ENCODE peak calls at places on chromosome X, in five cellular contexts. F, R, V, S and U are unnamed samples.

GRCh38 chrX:18174209-18174608 is 46.5 kb downstream of the BEND2 start:
- DNase-seq in S (no peak), V (no peak), R (no peak), F (no peak), U (no peak)

GRCh38 chrX:153638436-153639176 is 8.4 kb upstream of the DUSP9 start:
- DNase-seq in S (no peak), F (no peak), V (no peak), R (no peak), U (no peak)

GRCh38 chrX:116292183-116292582 is 121.6 kb downstream of the AGTR2 start:
- DNase-seq in F (no peak), S (no peak), R (no peak), V (no peak), U (no peak)

GRCh38 chrX:119757979-119758681 is at the start of gene SOWAHD:
- DNase-seq in V (peak), R (no peak), S (no peak), F (peak), U (peak)

GRCh38 chrX:69493193-69493592 is 10.9 kb upstream of the NALF2 start:
- DNase-seq in S (no peak), V (peak), R (no peak), F (peak), U (peak)

GRCh38 chrX:20037182-20037581 is 46.3 kb upstream of the BCLAF3 start:
- DNase-seq in S (no peak), R (no peak), F (no peak), V (no peak), U (no peak)

GRCh38 chrX:455673-456072 is 69.0 kb upstream of the PPP2R3B start:
- DNase-seq in S (no peak), R (peak), F (no peak), V (no peak), U (no peak)

GRCh38 chrX:51461053-51462050 is 35.0 kb downstream of the NUDT11 start:
- DNase-seq in F (no peak), R (no peak), S (no peak), V (peak), U (no peak)

GRCh38 chrX:26918633-26919032 is 544.5 kb downstream of the PPP4R3C start:
- DNase-seq in R (peak), F (no peak), S (no peak), V (peak), U (no peak)

GRCh38 chrX:40061871-40062524 is 35.8 kb downstream of the BCOR start:
- DNase-seq in V (peak), R (peak), F (no peak), S (peak), U (no peak)

GRCh38 chrX:57918750-57919436 is 8.6 kb upstream of the ZXDA start:
- DNase-seq in V (no peak), R (no peak), S (no peak), F (peak), U (no peak)

GRCh38 chrX:34875204-34875603 is 67.4 kb upstream of the FAM47B start:
- DNase-seq in F (no peak), R (no peak), S (no peak), V (no peak), U (no peak)

GRCh38 chrX:126982158-126982557 is 162.6 kb downstream of the PRR32 start:
- DNase-seq in V (no peak), R (no peak), F (no peak), S (no peak), U (no peak)

GRCh38 chrX:53724872-53725271 is 38.4 kb upstream of the HUWE1 start:
- DNase-seq in F (no peak), S (no peak), R (no peak), V (no peak), U (no peak)

GRCh38 chrX:31608651-31609050 is 536.8 kb upstream of the FTHL17 start:
- DNase-seq in F (no peak), S (no peak), R (no peak), V (no peak), U (no peak)
- H3K27ac ChIP-seq in F (no peak), S (no peak), R (no peak), V (no peak), U (no peak)

GRCh38 chrX:155880586-155881157 is 473 bp upstream of the VAMP7 start:
- DNase-seq in S (no peak), R (no peak), F (no peak), V (no peak), U (no peak)
- H3K27ac ChIP-seq in S (peak), R (no peak), F (peak), V (no peak), U (peak)

GRCh38 chrX:146881521-146881920 is 67.0 kb upstream of the CXorf51A start:
- DNase-seq in V (no peak), F (no peak), S (no peak), R (no peak), U (no peak)
- H3K27ac ChIP-seq in V (no peak), F (no peak), S (no peak), R (no peak), U (no peak)

GRCh38 chrX:24026403-24026801 is 584 bp downstream of the KLHL15 start:
- DNase-seq in V (no peak), R (no peak), F (no peak), S (no peak), U (no peak)

GRCh38 chrX:24024819-24025740 is 1.9 kb downstream of the KLHL15 start:
- DNase-seq in S (peak), R (peak), F (peak), V (peak), U (peak)

GRCh38 chrX:24023538-24023937 is 3.4 kb downstream of the KLHL15 start:
- DNase-seq in R (no peak), V (no peak), F (no peak), S (no peak), U (no peak)

GRCh38 chrX:24025741-24026402 is 1.1 kb downstream of the KLHL15 start:
- DNase-seq in R (no peak), F (peak), S (no peak), V (peak), U (no peak)

GRCh38 chrX:24023972-24024664 is 2.9 kb downstream of the KLHL15 start:
- DNase-seq in V (no peak), F (no peak), R (no peak), S (no peak), U (no peak)
- H3K27ac ChIP-seq in V (no peak), F (peak), R (no peak), S (peak), U (no peak)

GRCh38 chrX:48021026-48021900 is 14.5 kb downstream of the SPACA5 start:
- DNase-seq in R (peak), S (peak), V (peak), F (peak), U (peak)
- H3K27ac ChIP-seq in R (peak), S (peak), V (peak), F (peak), U (peak)

GRCh38 chrX:32448320-32448719 is 763.0 kb downstream of the DMD start:
- DNase-seq in R (no peak), S (no peak), V (no peak), F (no peak), U (no peak)

GRCh38 chrX:32443841-32444240 is 767.5 kb downstream of the DMD start:
- DNase-seq in R (no peak), S (no peak), F (no peak), V (no peak), U (no peak)

GRCh38 chrX:32447640-32448039 is 763.7 kb downstream of the DMD start:
- DNase-seq in F (no peak), R (no peak), V (no peak), S (no peak), U (no peak)

GRCh38 chrX:32451954-32452518 is 759.3 kb downstream of the DMD start:
- DNase-seq in S (no peak), R (no peak), F (no peak), V (no peak), U (no peak)

DNA sequence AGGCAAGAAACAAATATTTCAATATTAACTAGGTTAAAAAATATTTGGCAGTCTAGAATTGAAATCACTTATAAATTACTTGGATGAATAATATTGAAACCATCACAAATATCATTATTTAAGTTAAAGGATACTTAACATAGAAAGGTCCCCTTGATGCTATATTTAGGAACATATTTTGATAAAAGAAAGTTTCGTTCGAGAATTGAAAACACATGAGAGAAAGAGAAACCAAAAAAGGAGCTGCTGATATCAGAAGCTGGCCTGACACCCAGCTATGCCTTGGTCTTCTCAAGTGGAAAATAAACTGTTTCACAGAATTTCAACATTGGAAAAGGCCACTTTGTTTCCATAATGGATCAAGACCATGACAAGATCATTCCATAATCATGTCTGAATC is 762.4 kb downstream of the DMD start:
- DNase-seq in F (no peak), S (no peak), V (no peak), R (no peak), U (no peak)
- H3K27ac ChIP-seq in F (no peak), S (no peak), V (no peak), R (no peak), U (no peak)

GRCh38 chrX:10157545-10157944 is 770 bp downstream of the CLCN4 start:
- DNase-seq in F (no peak), R (no peak), V (no peak), S (no peak), U (no peak)

GRCh38 chrX:10155137-10155536 is 1.6 kb upstream of the CLCN4 start:
- DNase-seq in S (no peak), R (no peak), F (no peak), V (no peak), U (no peak)

GRCh38 chrX:10158279-10158939 is 1.6 kb downstream of the CLCN4 start:
- DNase-seq in F (no peak), R (peak), V (peak), S (no peak), U (no peak)

GRCh38 chrX:10157032-10157341 is 212 bp downstream of the CLCN4 start:
- DNase-seq in S (no peak), R (no peak), F (no peak), V (no peak), U (no peak)

GRCh38 chrX:10156199-10157031 is at the start of gene CLCN4:
- DNase-seq in F (peak), R (peak), V (peak), S (no peak), U (no peak)
- H3K27ac ChIP-seq in F (no peak), R (no peak), V (no peak), S (no peak), U (no peak)